ENCODE peak calls at places on chromosomes 12 and 14, in six cellular contexts. V is endothelial cell; G is A549; N is NCI-H748 treated with DMSO at 0.1 percent for 48 hours; A is LoVo; S is activated T-helper 1 cell treated with anti-CD3 and anti-CD28 coated beads, Interleukin-2, amount 50 U/mL, for 16 hours. M is an unnamed sample.

GRCh38 chr14:100221419-100222218 is 17.3 kb upstream of the YY1 start:
- DNase-seq in N (peak; percentile 69), G (no peak), V (no peak), S (peak; percentile 45), A (peak; percentile 38), M (peak; percentile 48)

GRCh38 chr12:61647566-61647965 is 612.6 kb upstream of the USP15 start:
- DNase-seq in S (no peak), V (no peak), N (no peak), G (no peak), A (no peak), M (no peak)

GRCh38 chr14:101496779-101497420 is 64.4 kb upstream of the DIO3 start:
- DNase-seq in A (no peak), G (no peak), S (no peak), N (no peak), V (no peak), M (no peak)

GRCh38 chr12:55039761-55040160 is 20.0 kb downstream of the NEUROD4 start:
- DNase-seq in N (no peak), A (no peak), S (no peak), G (no peak), V (no peak), M (no peak)

GRCh38 chr14:34331728-34332623 is 130.1 kb downstream of the SPTSSA start:
- DNase-seq in S (peak; percentile 40), N (peak; percentile 53), A (peak; percentile 78), V (peak; percentile 67), G (peak; percentile 82), M (peak; percentile 77)

GRCh38 chr14:74080820-74081460 is 3.3 kb downstream of the ALDH6A1 start:
- DNase-seq in A (no peak), N (no peak), V (no peak), S (no peak), G (peak; percentile 24), M (no peak)

GRCh38 chr12:57632898-57633825 is at the start of gene B4GALNT1:
- DNase-seq in G (peak; percentile 86), A (peak; percentile 84), V (peak; percentile 83), S (peak; percentile 28), N (peak; percentile 55), M (peak; percentile 86)

GRCh38 chr12:119180380-119181040 is 1.8 kb downstream of the HSPB8 start:
- DNase-seq in N (no peak), G (peak; percentile 31), S (no peak), A (no peak), V (no peak), M (no peak)

GRCh38 chr12:106767206-106767605 is 7.3 kb upstream of the RIC8B start:
- DNase-seq in N (no peak), G (no peak), V (no peak), S (no peak), A (no peak), M (no peak)

GRCh38 chr12:9647825-9648700 is 21.4 kb upstream of the CLEC2D start:
- DNase-seq in N (peak; percentile 63), A (peak; percentile 74), V (peak; percentile 76), S (peak; percentile 75), G (peak; percentile 74), M (peak; percentile 82)

GRCh38 chr14:36516719-36517241 is 3.3 kb downstream of the NKX2-1 start:
- DNase-seq in V (no peak), N (no peak), S (no peak), G (no peak), A (no peak), M (no peak)

GRCh38 chr12:104056419-104056972 is 6.5 kb upstream of the GLT8D2 start:
- DNase-seq in N (no peak), G (no peak), S (no peak), V (no peak), A (no peak), M (no peak)

GRCh38 chr12:54159549-54159948 is 29.2 kb downstream of the SMUG1 start:
- DNase-seq in A (no peak), N (no peak), S (no peak), V (no peak), G (no peak), M (no peak)

GRCh38 chr14:75824328-75824727 is 157.5 kb downstream of the TGFB3 start:
- DNase-seq in N (no peak), V (no peak), A (no peak), G (no peak), S (no peak), M (no peak)

GRCh38 chr12:127515941-127516340 is 751.0 kb upstream of the TMEM132C start:
- DNase-seq in N (no peak), G (no peak), S (no peak), V (no peak), A (no peak), M (no peak)

GRCh38 chr12:116366456-116366776 is 88.9 kb upstream of the MED13L start:
- DNase-seq in A (no peak), S (no peak), V (no peak), G (peak; percentile 75), N (no peak), M (no peak)

GRCh38 chr14:65239143-65239672 is 136.9 kb upstream of the MAX start:
- DNase-seq in S (no peak), N (no peak), G (no peak), A (no peak), V (no peak), M (no peak)